ENCODE peak calls at places on chromosomes 1 and 21, in four cellular contexts. J, Z, A and X are unnamed samples.

GRCh38 chr1:204746838-204747442 is 61.4 kb upstream of the LRRN2 start:
- DNase-seq in J (peak), Z (peak), A (peak), X (peak)

GRCh38 chr1:173009597-173009996 is 41.1 kb downstream of the TNFSF18 start:
- DNase-seq in J (no peak), Z (no peak), A (no peak), X (no peak)

GRCh38 chr1:119266858-119267257 is 101.7 kb upstream of the HAO2 start:
- DNase-seq in J (no peak), Z (no peak), A (no peak), X (no peak)

GRCh38 chr1:20183876-20184275 is 2.0 kb upstream of the UBXN10 start:
- DNase-seq in J (no peak), Z (no peak), A (no peak), X (no peak)

GRCh38 chr1:206891412-206891811 is 5.8 kb upstream of the IL24 start:
- DNase-seq in J (no peak), Z (no peak), A (no peak), X (no peak)

GRCh38 chr21:41325138-41325537 is 8.5 kb downstream of the FAM3B start:
- DNase-seq in J (no peak), Z (no peak), A (no peak), X (no peak)

GRCh38 chr1:198333744-198334143 is 176.9 kb downstream of the NEK7 start:
- DNase-seq in J (no peak), Z (no peak), A (no peak), X (no peak)

GRCh38 chr21:31991356-31992331 is 118.8 kb downstream of the HUNK start:
- DNase-seq in J (no peak), Z (no peak), A (no peak), X (no peak)

GRCh38 chr1:155321577-155322497 is 1.1 kb downstream of the RUSC1 start:
- DNase-seq in J (no peak), Z (no peak), A (no peak), X (no peak)